ENCODE peak calls at places on chromosomes 16 and 17, in seven cellular contexts. I, X, B, C, G, U and K are unnamed samples.

GRCh38 chr17:57424777-57425188 is 168.5 kb downstream of the MSI2 start:
- DNase-seq in I (peak), X (peak), B (peak), C (no peak), G (no peak), U (no peak), K (peak)

GRCh38 chr17:17304521-17304985 is 1.4 kb downstream of the NT5M start:
- DNase-seq in I (no peak), X (no peak), B (no peak), C (peak), G (no peak), U (no peak), K (no peak)

GRCh38 chr17:78535285-78536197 is 41.7 kb downstream of the DNAH17 start:
- DNase-seq in I (no peak), X (no peak), B (no peak), C (peak), G (no peak), U (no peak), K (no peak)

GRCh38 chr17:80815151-80815561 is 176.5 kb upstream of the CHMP6 start:
- DNase-seq in I (no peak), X (no peak), B (no peak), C (no peak), G (no peak), U (no peak), K (no peak)

GRCh38 chr16:68524069-68524820 is 14.8 kb upstream of the ZFP90 start:
- DNase-seq in I (no peak), X (no peak), B (no peak), C (no peak), G (no peak), U (no peak), K (no peak)

GRCh38 chr16:11242658-11243057 is 13.3 kb downstream of the SOCS1 start:
- DNase-seq in I (peak), X (no peak), B (no peak), C (no peak), G (no peak), U (no peak), K (no peak)

GRCh38 chr17:73802314-73802713 is 158.1 kb upstream of the SDK2 start:
- DNase-seq in I (peak), X (no peak), B (no peak), C (no peak), G (no peak), U (no peak), K (no peak)

GRCh38 chr16:51290886-51291285 is 139.8 kb upstream of the SALL1 start:
- DNase-seq in I (no peak), X (no peak), B (no peak), C (no peak), G (no peak), U (no peak), K (no peak)

GRCh38 chr17:48998557-48999440 is 1.6 kb downstream of the IGF2BP1 start:
- DNase-seq in I (no peak), X (no peak), B (peak), C (no peak), G (no peak), U (no peak), K (peak)

GRCh38 chr17:2865228-2865627 is 69.0 kb downstream of the RAP1GAP2 start:
- DNase-seq in I (no peak), X (no peak), B (no peak), C (no peak), G (no peak), U (no peak), K (no peak)

GRCh38 chr16:71526111-71526998 is at the start of gene CHST4:
- DNase-seq in I (peak), X (no peak), B (peak), C (peak), G (no peak), U (no peak), K (peak)

GRCh38 chr17:78764871-78765270 is 17.2 kb downstream of the CYTH1 start:
- DNase-seq in I (no peak), X (no peak), B (no peak), C (no peak), G (no peak), U (no peak), K (no peak)

GRCh38 chr16:11005611-11005975 is 61.2 kb downstream of the CLEC16A start:
- DNase-seq in I (peak), X (no peak), B (peak), C (no peak), G (no peak), U (no peak), K (peak)

GRCh38 chr16:58249780-58250478 is 44.9 kb downstream of the PRSS54 start:
- DNase-seq in I (peak), X (peak), B (peak), C (peak), G (peak), U (peak), K (peak)

GRCh38 chr17:43018008-43018853 is 4.0 kb downstream of the VAT1 start:
- DNase-seq in I (no peak), X (no peak), B (no peak), C (peak), G (no peak), U (no peak), K (peak)

GRCh38 chr17:10652984-10653680 is 4.0 kb downstream of the MYH3 start:
- DNase-seq in I (peak), X (no peak), B (no peak), C (peak), G (no peak), U (no peak), K (no peak)

GRCh38 chr16:47565454-47565853 is 104.3 kb downstream of the PHKB start:
- DNase-seq in I (peak), X (peak), B (peak), C (peak), G (no peak), U (peak), K (peak)

GRCh38 chr16:89315791-89316581 is 98.5 kb downstream of the ZNF778 start:
- DNase-seq in I (peak), X (no peak), B (peak), C (peak), G (peak), U (no peak), K (peak)

GRCh38 chr16:81035975-81036750 is 521 bp downstream of the ATMIN start:
- DNase-seq in I (peak), X (no peak), B (peak), C (peak), G (no peak), U (no peak), K (peak)

GRCh38 chr16:16928532-16929101 is 542.1 kb downstream of the XYLT1 start:
- DNase-seq in I (no peak), X (no peak), B (no peak), C (no peak), G (no peak), U (no peak), K (no peak)

GRCh38 chr16:26316683-26317464 is 625.1 kb downstream of the HS3ST4 start:
- DNase-seq in I (no peak), X (no peak), B (no peak), C (no peak), G (no peak), U (no peak), K (no peak)

GRCh38 chr16:66486773-66487579 is 59.9 kb downstream of the BEAN1 start:
- DNase-seq in I (peak), X (peak), B (peak), C (no peak), G (no peak), U (no peak), K (peak)

GRCh38 chr16:51994597-51994996 is 552.3 kb downstream of the TOX3 start:
- DNase-seq in I (peak), X (no peak), B (no peak), C (no peak), G (no peak), U (peak), K (no peak)

GRCh38 chr17:64216030-64216384 is 47.1 kb downstream of the TEX2 start:
- DNase-seq in I (peak), X (no peak), B (peak), C (no peak), G (no peak), U (no peak), K (peak)

GRCh38 chr17:30232015-30232821 is 3.3 kb downstream of the SLC6A4 start:
- DNase-seq in I (no peak), X (no peak), B (no peak), C (no peak), G (no peak), U (no peak), K (no peak)

GRCh38 chr16:63100082-63100481 is 1063.8 kb upstream of the CDH8 start:
- DNase-seq in I (no peak), X (no peak), B (no peak), C (no peak), G (no peak), U (no peak), K (no peak)

GRCh38 chr16:53090591-53091507 is 36.1 kb downstream of the CHD9 start:
- DNase-seq in I (peak), X (peak), B (peak), C (peak), G (no peak), U (peak), K (peak)